ENCODE peak calls at places on chromosomes 4 and X, in ten cellular contexts. B is upper lobe of right lung; F is coronary artery; I is stomach; Y is EH; N is occipital lobe; W is RWPE1; T is activated effector memory CD4-positive, alpha-beta T cell treated with anti-CD3 and anti-CD28 coated beads, Interleukin-2, amount 50 U/mL, for 16 hours; R is posterior cingulate gyrus; V is hypothalamus. P is an unnamed sample.

GRCh38 chr4:40223343-40223742 is 26.5 kb downstream of the RHOH start:
- DNase-seq in B (no peak), F (no peak), I (no peak), Y (no peak), N (no peak), W (no peak), T (no peak), R (no peak), V (no peak), P (no peak)

GRCh38 chr4:19523964-19524363 is 727.7 kb upstream of the SLIT2 start:
- DNase-seq in B (no peak), F (no peak), I (no peak), Y (no peak), N (no peak), W (no peak), T (no peak), R (no peak), V (no peak), P (no peak)

GRCh38 chr4:147175460-147176025 is 229.9 kb upstream of the TTC29 start:
- DNase-seq in B (no peak), F (no peak), I (no peak), Y (no peak), N (no peak), W (no peak), T (no peak), R (no peak), V (no peak), P (no peak)

GRCh38 chr4:181077416-181077815 is 1165.8 kb upstream of the TENM3 start:
- DNase-seq in B (no peak), F (no peak), I (no peak), Y (no peak), N (no peak), W (no peak), T (no peak), R (no peak), V (no peak), P (no peak)

GRCh38 chrX:39309721-39310152 is 508.5 kb downstream of the MID1IP1 start:
- DNase-seq in B (no peak), F (no peak), I (no peak), Y (peak; percentile 8), N (no peak), W (no peak), T (peak; percentile 78), R (no peak), V (no peak), P (no peak)

GRCh38 chr4:139018971-139019758 is 3.6 kb downstream of the NOCT start:
- DNase-seq in B (no peak), F (no peak), I (no peak), Y (peak; percentile 85), N (no peak), W (no peak), T (no peak), R (no peak), V (no peak), P (no peak)

GRCh38 chr4:8528713-8529112 is 51.5 kb upstream of the GPR78 start:
- DNase-seq in B (no peak), F (no peak), I (no peak), Y (peak; percentile 85), N (no peak), W (no peak), T (no peak), R (no peak), V (no peak), P (no peak)

GRCh38 chr4:20672262-20672661 is 28.0 kb upstream of the PACRGL start:
- DNase-seq in B (no peak), F (no peak), I (no peak), Y (no peak), N (no peak), W (no peak), T (no peak), R (no peak), V (no peak), P (no peak)

GRCh38 chrX:136823175-136823574 is 42.4 kb upstream of the ARHGEF6 start:
- DNase-seq in B (no peak), F (no peak), I (no peak), Y (peak; percentile 40), N (no peak), W (peak; percentile 27), T (no peak), R (no peak), V (no peak), P (no peak)

GRCh38 chr4:11700751-11701226 is 272.1 kb upstream of the HS3ST1 start:
- DNase-seq in B (no peak), F (no peak), I (no peak), Y (peak; percentile 39), N (no peak), W (peak; percentile 27), T (no peak), R (no peak), V (no peak), P (peak; percentile 48)

GRCh38 chrX:19865567-19866363 is 21.6 kb downstream of the SH3KBP1 start:
- DNase-seq in B (no peak), F (no peak), I (no peak), Y (no peak), N (no peak), W (no peak), T (no peak), R (no peak), V (no peak), P (no peak)

GRCh38 chrX:141220342-141221008 is 21.8 kb downstream of the SPANXC start:
- DNase-seq in B (no peak), F (no peak), I (no peak), Y (peak; percentile 64), N (no peak), W (peak; percentile 59), T (no peak), R (no peak), V (no peak), P (no peak)

GRCh38 chr4:38868055-38868965 is 704 bp downstream of the FAM114A1 start:
- DNase-seq in B (peak; percentile 75), F (peak; percentile 82), I (peak; percentile 33), Y (peak; percentile 62), N (no peak), W (no peak), T (no peak), R (no peak), V (no peak), P (no peak)

GRCh38 chrX:135985974-135986312 is 708 bp downstream of the SLC9A6 start:
- DNase-seq in B (no peak), F (no peak), I (no peak), Y (no peak), N (no peak), W (no peak), T (no peak), R (no peak), V (no peak), P (no peak)

GRCh38 chr4:60744767-60745166 is 455.4 kb upstream of the ADGRL3 start:
- DNase-seq in B (no peak), F (no peak), I (no peak), Y (peak; percentile 56), N (no peak), W (no peak), T (no peak), R (no peak), V (no peak), P (no peak)

GRCh38 chrX:72539822-72540221 is 32.8 kb downstream of the HDAC8 start:
- DNase-seq in B (no peak), F (no peak), I (no peak), Y (no peak), N (no peak), W (no peak), T (no peak), R (no peak), V (no peak), P (no peak)

GRCh38 chr4:160481696-160482330 is 1378.9 kb downstream of the RAPGEF2 start:
- DNase-seq in B (no peak), F (no peak), I (no peak), Y (no peak), N (no peak), W (no peak), T (no peak), R (no peak), V (no peak), P (no peak)

GRCh38 chr4:38805530-38806145 is 1.0 kb upstream of the TLR1 start:
- DNase-seq in B (no peak), F (no peak), I (no peak), Y (peak; percentile 32), N (no peak), W (no peak), T (no peak), R (no peak), V (no peak), P (no peak)

GRCh38 chrX:97563531-97564133 is 679.9 kb downstream of the RPA4 start:
- DNase-seq in B (no peak), F (no peak), I (peak; percentile 31), Y (peak; percentile 70), N (peak; percentile 0), W (peak; percentile 1), T (peak; percentile 70), R (no peak), V (peak; percentile 0), P (no peak)

GRCh38 chr4:13511101-13511500 is 27.0 kb upstream of the RAB28 start:
- DNase-seq in B (no peak), F (no peak), I (no peak), Y (no peak), N (no peak), W (no peak), T (no peak), R (no peak), V (no peak), P (no peak)

GRCh38 chr4:54499308-54500074 is 158.3 kb upstream of the KIT start:
- DNase-seq in B (no peak), F (no peak), I (no peak), Y (peak; percentile 98), N (no peak), W (peak; percentile 36), T (no peak), R (no peak), V (no peak), P (no peak)

GRCh38 chr4:4843651-4844291 is 15.7 kb upstream of the MSX1 start:
- DNase-seq in B (peak; percentile 50), F (no peak), I (no peak), Y (no peak), N (no peak), W (no peak), T (peak; percentile 47), R (no peak), V (no peak), P (no peak)

GRCh38 chr4:165440415-165440882 is 61.6 kb downstream of the CPE start:
- DNase-seq in B (no peak), F (no peak), I (no peak), Y (peak; percentile 53), N (no peak), W (peak; percentile 73), T (no peak), R (no peak), V (no peak), P (peak; percentile 42)

GRCh38 chrX:351736-352135 is 33.1 kb upstream of the GTPBP6 start:
- DNase-seq in B (peak; percentile 17), F (no peak), I (no peak), Y (no peak), N (no peak), W (no peak), T (no peak), R (no peak), V (no peak), P (no peak)

GRCh38 chr4:186807131-186807530 is 83.5 kb upstream of the FAT1 start:
- DNase-seq in B (no peak), F (no peak), I (no peak), Y (peak; percentile 59), N (no peak), W (no peak), T (no peak), R (no peak), V (no peak), P (no peak)

GRCh38 chrX:39149761-39150160 is 348.5 kb downstream of the MID1IP1 start:
- DNase-seq in B (peak; percentile 87), F (no peak), I (peak; percentile 80), Y (peak; percentile 42), N (peak; percentile 7), W (peak; percentile 3), T (peak; percentile 85), R (peak; percentile 28), V (peak; percentile 37), P (no peak)

GRCh38 chr4:76607266-76607799 is 172.3 kb downstream of the SHROOM3 start:
- DNase-seq in B (no peak), F (no peak), I (no peak), Y (peak; percentile 97), N (no peak), W (no peak), T (no peak), R (no peak), V (no peak), P (no peak)

GRCh38 chrX:53186363-53186762 is 38.6 kb downstream of the KDM5C start:
- DNase-seq in B (no peak), F (no peak), I (no peak), Y (peak; percentile 35), N (no peak), W (peak; percentile 69), T (no peak), R (no peak), V (no peak), P (no peak)